ENCODE peak calls at places on chromosomes 4 and X, in seven cellular contexts. Q is nephron progenitor cell, A is foreskin fibroblast, W is Panc1, V is fibroblast of lung, X is astrocyte of the spinal cord, T is choroid plexus epithelial cell. G is an unnamed sample.

GRCh38 chr4:81065446-81065845 is 34.9 kb downstream of the BMP3 start:
- DNase-seq in Q (no peak), A (no peak), W (no peak), V (no peak), X (no peak), T (no peak), G (no peak)

GRCh38 chrX:48278958-48279357 is 23.8 kb downstream of the SSX1 start:
- DNase-seq in Q (no peak), A (no peak), W (no peak), V (no peak), X (no peak), T (no peak), G (no peak)

GRCh38 chr4:122747068-122747467 is 14.6 kb downstream of the BBS12 start:
- DNase-seq in Q (no peak), A (no peak), W (no peak), V (no peak), X (no peak), T (no peak), G (no peak)

GRCh38 chr4:25163216-25163615 is 3.0 kb upstream of the SEPSECS start:
- DNase-seq in Q (no peak), A (no peak), W (no peak), V (no peak), X (no peak), T (no peak), G (no peak)

GRCh38 chr4:7759221-7759620 is 180.4 kb downstream of the AFAP1 start:
- DNase-seq in Q (no peak), A (no peak), W (no peak), V (no peak), X (no peak), T (no peak), G (no peak)

GRCh38 chr4:40241936-40242590 is 45.2 kb downstream of the RHOH start:
- DNase-seq in Q (no peak), A (no peak), W (no peak), V (no peak), X (no peak), T (no peak), G (no peak)

GRCh38 chr4:101356928-101357327 is 9.6 kb upstream of the PPP3CA start:
- DNase-seq in Q (no peak), A (peak), W (peak), V (peak), X (peak), T (peak), G (no peak)

GRCh38 chrX:126985027-126985426 is 165.5 kb downstream of the PRR32 start:
- DNase-seq in Q (no peak), A (no peak), W (no peak), V (no peak), X (no peak), T (no peak), G (no peak)

GRCh38 chr4:30866444-30866843 is 146.3 kb downstream of the PCDH7 start:
- DNase-seq in Q (no peak), A (no peak), W (no peak), V (peak), X (peak), T (peak), G (no peak)

GRCh38 chr4:36325499-36325898 is 44.1 kb downstream of the DTHD1 start:
- DNase-seq in Q (no peak), A (no peak), W (no peak), V (no peak), X (no peak), T (no peak), G (no peak)

GRCh38 chr4:8202526-8203375 is 3.7 kb downstream of the SH3TC1 start:
- DNase-seq in Q (no peak), A (no peak), W (no peak), V (no peak), X (no peak), T (no peak), G (no peak)

GRCh38 chr4:55592014-55592413 is at the start of gene PDCL2:
- DNase-seq in Q (peak), A (no peak), W (no peak), V (no peak), X (no peak), T (no peak), G (no peak)

GRCh38 chr4:97558204-97558804 is 585.0 kb downstream of the STPG2 start:
- DNase-seq in Q (no peak), A (no peak), W (no peak), V (no peak), X (no peak), T (no peak), G (no peak)

GRCh38 chrX:46683023-46683422 is 75.9 kb downstream of the SLC9A7 start:
- DNase-seq in Q (no peak), A (no peak), W (no peak), V (no peak), X (no peak), T (peak), G (no peak)

GRCh38 chr4:176300036-176300435 is 19.7 kb upstream of the SPCS3 start:
- DNase-seq in Q (no peak), A (no peak), W (no peak), V (no peak), X (no peak), T (no peak), G (no peak)

GRCh38 chr4:174324725-174325124 is 41.0 kb downstream of the CEP44 start:
- DNase-seq in Q (no peak), A (peak), W (no peak), V (peak), X (peak), T (peak), G (no peak)

GRCh38 chr4:39631700-39632079 is 7.0 kb downstream of the SMIM14 start:
- DNase-seq in Q (no peak), A (no peak), W (no peak), V (no peak), X (no peak), T (no peak), G (no peak)

GRCh38 chr4:16293205-16293860 is 67.1 kb upstream of the TAPT1 start:
- DNase-seq in Q (no peak), A (no peak), W (no peak), V (no peak), X (no peak), T (no peak), G (no peak)

GRCh38 chrX:108270739-108271396 is 167.4 kb downstream of the COL4A6 start:
- DNase-seq in Q (no peak), A (peak), W (no peak), V (peak), X (peak), T (peak), G (no peak)

GRCh38 chrX:7170903-7171302 is 22.9 kb upstream of the PUDP start:
- DNase-seq in Q (peak), A (no peak), W (no peak), V (peak), X (no peak), T (peak), G (no peak)

GRCh38 chr4:147453561-147454141 is 27.2 kb upstream of the EDNRA start:
- DNase-seq in Q (no peak), A (no peak), W (no peak), V (peak), X (peak), T (peak), G (no peak)

GRCh38 chrX:31232506-31232905 is 160.7 kb upstream of the FTHL17 start:
- DNase-seq in Q (no peak), A (no peak), W (no peak), V (no peak), X (no peak), T (no peak), G (no peak)

GRCh38 chrX:153770606-153771175 is 6.6 kb downstream of the PLXNB3 start:
- DNase-seq in Q (no peak), A (no peak), W (no peak), V (no peak), X (no peak), T (no peak), G (no peak)

GRCh38 chrX:75547783-75548182 is 24.9 kb upstream of the ZDHHC15 start:
- DNase-seq in Q (no peak), A (no peak), W (no peak), V (no peak), X (no peak), T (peak), G (no peak)

GRCh38 chrX:48695524-48695875 is 1.0 kb upstream of the SUV39H1 start:
- DNase-seq in Q (no peak), A (no peak), W (no peak), V (no peak), X (no peak), T (peak), G (no peak)

GRCh38 chr4:104615496-104615895 is 120.8 kb upstream of the CXXC4 start:
- DNase-seq in Q (no peak), A (no peak), W (no peak), V (no peak), X (no peak), T (no peak), G (no peak)

GRCh38 chr4:181688886-181689285 is 554.3 kb upstream of the TENM3 start:
- DNase-seq in Q (no peak), A (no peak), W (no peak), V (no peak), X (peak), T (peak), G (no peak)
- TF ChIP-seq CTCF in Q (no peak), A (no peak), W (no peak), V (no peak), X (no peak), T (no peak), G (no peak)

GRCh38 chrX:3244955-3245354 is 101.5 kb downstream of the MXRA5 start:
- DNase-seq in Q (no peak), A (no peak), W (no peak), V (no peak), X (no peak), T (no peak), G (no peak)
- TF ChIP-seq CTCF in Q (no peak), A (no peak), W (peak), V (no peak), X (peak), T (peak), G (peak)

DNA sequence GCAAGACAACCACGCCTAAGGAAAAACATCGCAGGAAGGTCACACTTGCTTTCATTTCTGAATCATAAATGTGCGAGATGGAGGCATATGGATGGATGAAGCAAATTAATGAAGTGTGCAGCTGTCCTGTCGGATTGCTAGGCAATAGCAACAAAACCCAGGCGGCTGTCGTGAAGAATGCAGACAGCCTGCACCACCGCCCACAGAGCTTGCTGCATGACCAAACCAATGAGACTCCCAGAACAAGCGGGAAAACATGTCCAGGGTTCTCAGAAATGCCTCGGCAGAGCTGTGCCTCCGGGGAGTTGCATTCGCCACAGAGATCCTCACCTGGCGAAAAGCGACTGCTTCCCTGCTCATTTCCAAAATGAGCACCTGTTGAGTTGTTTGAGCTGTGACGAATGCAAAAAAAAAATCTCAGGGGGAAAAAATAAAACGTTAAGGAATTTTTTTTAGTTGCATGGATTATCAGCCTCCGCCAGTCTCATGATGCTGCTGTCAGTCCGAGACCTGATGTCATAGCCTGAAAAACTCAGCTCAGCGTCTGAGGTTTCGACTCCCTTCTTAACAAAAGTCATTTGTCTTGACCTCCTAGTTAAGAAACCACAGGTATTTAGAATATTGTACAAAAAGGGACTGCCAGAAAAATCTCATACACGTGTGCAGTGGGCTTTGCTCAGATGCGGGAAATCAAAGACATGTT is 155.5 kb upstream of the MXRA5 start:
- DNase-seq in Q (peak), A (no peak), W (no peak), V (no peak), X (peak), T (no peak), G (no peak)
- TF ChIP-seq CTCF in Q (no peak), A (no peak), W (no peak), V (no peak), X (no peak), T (no peak), G (no peak)

GRCh38 chr4:3476936-3477749 is 14.0 kb downstream of the DOK7 start:
- DNase-seq in Q (no peak), A (no peak), W (no peak), V (no peak), X (no peak), T (no peak), G (no peak)

GRCh38 chr4:3475041-3475712 is 12.1 kb downstream of the DOK7 start:
- DNase-seq in Q (no peak), A (no peak), W (no peak), V (no peak), X (no peak), T (no peak), G (no peak)

GRCh38 chr4:3475713-3476260 is 12.7 kb downstream of the DOK7 start:
- DNase-seq in Q (no peak), A (no peak), W (no peak), V (no peak), X (no peak), T (no peak), G (no peak)

GRCh38 chr4:3477750-3478430 is 14.8 kb downstream of the DOK7 start:
- DNase-seq in Q (no peak), A (no peak), W (no peak), V (no peak), X (no peak), T (peak), G (no peak)

DNA sequence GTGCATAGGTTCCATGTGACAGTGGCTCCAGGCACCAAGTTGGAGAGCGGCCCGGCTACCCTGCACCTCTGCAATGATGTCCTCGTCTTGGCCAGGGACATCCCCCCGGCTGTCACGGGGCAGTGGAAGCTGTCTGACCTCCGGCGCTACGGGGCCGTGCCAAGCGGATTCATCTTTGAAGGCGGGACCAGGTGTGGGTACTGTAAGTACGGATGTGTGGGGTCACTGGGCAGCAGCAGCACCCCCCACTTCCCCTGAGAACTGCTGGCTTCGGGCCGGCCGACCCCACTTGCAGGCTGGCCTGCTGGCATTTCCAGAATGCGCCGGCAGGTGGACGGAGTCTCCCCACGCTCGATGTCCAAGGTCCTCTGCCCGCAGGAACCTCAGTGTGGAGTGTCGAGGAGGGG is 13.2 kb downstream of the DOK7 start:
- DNase-seq in Q (no peak), A (no peak), W (no peak), V (no peak), X (no peak), T (no peak), G (no peak)
- TF ChIP-seq CTCF in Q (no peak), A (no peak), W (no peak), V (no peak), X (no peak), T (no peak), G (no peak)

GRCh38 chr4:172716291-172716690 is 452.3 kb upstream of the GALNT7 start:
- DNase-seq in Q (no peak), A (no peak), W (no peak), V (no peak), X (no peak), T (no peak), G (no peak)
- TF ChIP-seq CTCF in Q (no peak), A (no peak), W (no peak), V (no peak), X (no peak), T (no peak), G (no peak)

G was measured in chondrocyte.